ENCODE peak calls at places on chromosomes 13 and 19, in five cellular contexts. One of them, this sample, is unnamed.
A peak's percentile ranks its signal among the peaks of the same experiment; 100 is the strongest.

GRCh38 chr13:31638577-31638976 is 100.7 kb upstream of the RXFP2 start:
- DNase-seq in stimulated activated effector memory CD8-positive, alpha-beta T cell treated with anti-CD3 and anti-CD28 coated beads, Interleukin-12 subunit alpha, Interleukin-12 subunit beta, amount 100 ng/mL, for 72 hours: no peak
- DNase-seq in myocyte: peak; percentile 22
- DNase-seq in LHCN-M2: peak; percentile 79
- DNase-seq in stimulated activated CD8-positive, alpha-beta memory T cell treated with anti-CD3 and anti-CD28 coated beads, Interleukin-4, amount 100 ng/mL, for 24 hours: no peak
- DNase-seq in this sample: no peak

GRCh38 chr19:54248016-54248601 is 5.5 kb upstream of the LILRA6 start:
- DNase-seq in myocyte: no peak
- DNase-seq in LHCN-M2: peak; percentile 7
- DNase-seq in stimulated activated CD8-positive, alpha-beta memory T cell treated with anti-CD3 and anti-CD28 coated beads, Interleukin-4, amount 100 ng/mL, for 24 hours: peak; percentile 9
- DNase-seq in stimulated activated effector memory CD8-positive, alpha-beta T cell treated with anti-CD3 and anti-CD28 coated beads, Interleukin-12 subunit alpha, Interleukin-12 subunit beta, amount 100 ng/mL, for 72 hours: peak; percentile 62
- DNase-seq in this sample: no peak

GRCh38 chr13:31697290-31697689 is 42.0 kb upstream of the RXFP2 start:
- DNase-seq in stimulated activated effector memory CD8-positive, alpha-beta T cell treated with anti-CD3 and anti-CD28 coated beads, Interleukin-12 subunit alpha, Interleukin-12 subunit beta, amount 100 ng/mL, for 72 hours: no peak
- DNase-seq in LHCN-M2: peak; percentile 35
- DNase-seq in myocyte: no peak
- DNase-seq in stimulated activated CD8-positive, alpha-beta memory T cell treated with anti-CD3 and anti-CD28 coated beads, Interleukin-4, amount 100 ng/mL, for 24 hours: no peak
- DNase-seq in this sample: no peak

GRCh38 chr19:281992-282391 is 9.2 kb downstream of the PLPP2 start:
- DNase-seq in LHCN-M2: no peak
- DNase-seq in myocyte: no peak
- DNase-seq in stimulated activated CD8-positive, alpha-beta memory T cell treated with anti-CD3 and anti-CD28 coated beads, Interleukin-4, amount 100 ng/mL, for 24 hours: no peak
- DNase-seq in stimulated activated effector memory CD8-positive, alpha-beta T cell treated with anti-CD3 and anti-CD28 coated beads, Interleukin-12 subunit alpha, Interleukin-12 subunit beta, amount 100 ng/mL, for 72 hours: no peak
- DNase-seq in this sample: no peak

GRCh38 chr19:56476671-56477428 is at the start of gene ZNF667:
- DNase-seq in stimulated activated CD8-positive, alpha-beta memory T cell treated with anti-CD3 and anti-CD28 coated beads, Interleukin-4, amount 100 ng/mL, for 24 hours: peak; percentile 11
- DNase-seq in stimulated activated effector memory CD8-positive, alpha-beta T cell treated with anti-CD3 and anti-CD28 coated beads, Interleukin-12 subunit alpha, Interleukin-12 subunit beta, amount 100 ng/mL, for 72 hours: no peak
- DNase-seq in myocyte: peak; percentile 45
- DNase-seq in LHCN-M2: peak; percentile 48
- DNase-seq in this sample: peak; percentile 8

GRCh38 chr19:15198006-15198356 is 2.8 kb downstream of the NOTCH3 start:
- DNase-seq in stimulated activated CD8-positive, alpha-beta memory T cell treated with anti-CD3 and anti-CD28 coated beads, Interleukin-4, amount 100 ng/mL, for 24 hours: no peak
- DNase-seq in LHCN-M2: no peak
- DNase-seq in myocyte: peak; percentile 70
- DNase-seq in stimulated activated effector memory CD8-positive, alpha-beta T cell treated with anti-CD3 and anti-CD28 coated beads, Interleukin-12 subunit alpha, Interleukin-12 subunit beta, amount 100 ng/mL, for 72 hours: no peak
- DNase-seq in this sample: no peak

GRCh38 chr13:47188802-47189201 is 291.9 kb upstream of the HTR2A start:
- DNase-seq in stimulated activated CD8-positive, alpha-beta memory T cell treated with anti-CD3 and anti-CD28 coated beads, Interleukin-4, amount 100 ng/mL, for 24 hours: no peak
- DNase-seq in LHCN-M2: peak; percentile 55
- DNase-seq in myocyte: no peak
- DNase-seq in stimulated activated effector memory CD8-positive, alpha-beta T cell treated with anti-CD3 and anti-CD28 coated beads, Interleukin-12 subunit alpha, Interleukin-12 subunit beta, amount 100 ng/mL, for 72 hours: no peak
- DNase-seq in this sample: no peak

GRCh38 chr19:50878851-50879250 is 5.6 kb downstream of the KLK2 start:
- DNase-seq in stimulated activated effector memory CD8-positive, alpha-beta T cell treated with anti-CD3 and anti-CD28 coated beads, Interleukin-12 subunit alpha, Interleukin-12 subunit beta, amount 100 ng/mL, for 72 hours: no peak
- DNase-seq in myocyte: no peak
- DNase-seq in stimulated activated CD8-positive, alpha-beta memory T cell treated with anti-CD3 and anti-CD28 coated beads, Interleukin-4, amount 100 ng/mL, for 24 hours: no peak
- DNase-seq in LHCN-M2: no peak
- DNase-seq in this sample: no peak

GRCh38 chr19:7342143-7342542 is 6.6 kb upstream of the ARHGEF18 start:
- DNase-seq in stimulated activated CD8-positive, alpha-beta memory T cell treated with anti-CD3 and anti-CD28 coated beads, Interleukin-4, amount 100 ng/mL, for 24 hours: no peak
- DNase-seq in LHCN-M2: no peak
- DNase-seq in myocyte: no peak
- DNase-seq in stimulated activated effector memory CD8-positive, alpha-beta T cell treated with anti-CD3 and anti-CD28 coated beads, Interleukin-12 subunit alpha, Interleukin-12 subunit beta, amount 100 ng/mL, for 72 hours: no peak
- DNase-seq in this sample: no peak

GRCh38 chr13:76048675-76049396 is 412.7 kb downstream of the LMO7 start:
- DNase-seq in stimulated activated effector memory CD8-positive, alpha-beta T cell treated with anti-CD3 and anti-CD28 coated beads, Interleukin-12 subunit alpha, Interleukin-12 subunit beta, amount 100 ng/mL, for 72 hours: no peak
- DNase-seq in stimulated activated CD8-positive, alpha-beta memory T cell treated with anti-CD3 and anti-CD28 coated beads, Interleukin-4, amount 100 ng/mL, for 24 hours: no peak
- DNase-seq in LHCN-M2: peak; percentile 66
- DNase-seq in myocyte: peak; percentile 29
- DNase-seq in this sample: no peak

GRCh38 chr13:97367427-97367826 is 66.5 kb upstream of the RAP2A start:
- DNase-seq in myocyte: peak; percentile 96
- DNase-seq in stimulated activated CD8-positive, alpha-beta memory T cell treated with anti-CD3 and anti-CD28 coated beads, Interleukin-4, amount 100 ng/mL, for 24 hours: no peak
- DNase-seq in LHCN-M2: peak; percentile 93
- DNase-seq in stimulated activated effector memory CD8-positive, alpha-beta T cell treated with anti-CD3 and anti-CD28 coated beads, Interleukin-12 subunit alpha, Interleukin-12 subunit beta, amount 100 ng/mL, for 72 hours: no peak
- DNase-seq in this sample: no peak

GRCh38 chr19:33904681-33905080 is 108.0 kb downstream of the KCTD15 start:
- DNase-seq in stimulated activated CD8-positive, alpha-beta memory T cell treated with anti-CD3 and anti-CD28 coated beads, Interleukin-4, amount 100 ng/mL, for 24 hours: no peak
- DNase-seq in stimulated activated effector memory CD8-positive, alpha-beta T cell treated with anti-CD3 and anti-CD28 coated beads, Interleukin-12 subunit alpha, Interleukin-12 subunit beta, amount 100 ng/mL, for 72 hours: no peak
- DNase-seq in LHCN-M2: peak; percentile 36
- DNase-seq in myocyte: peak; percentile 33
- DNase-seq in this sample: no peak

GRCh38 chr13:49112782-49113525 is 107.2 kb upstream of the MLNR start:
- DNase-seq in LHCN-M2: peak; percentile 24
- DNase-seq in stimulated activated CD8-positive, alpha-beta memory T cell treated with anti-CD3 and anti-CD28 coated beads, Interleukin-4, amount 100 ng/mL, for 24 hours: no peak
- DNase-seq in stimulated activated effector memory CD8-positive, alpha-beta T cell treated with anti-CD3 and anti-CD28 coated beads, Interleukin-12 subunit alpha, Interleukin-12 subunit beta, amount 100 ng/mL, for 72 hours: no peak
- DNase-seq in myocyte: no peak
- DNase-seq in this sample: no peak

GRCh38 chr19:36837525-36837901 is 674 bp downstream of the ZNF790 start:
- DNase-seq in stimulated activated effector memory CD8-positive, alpha-beta T cell treated with anti-CD3 and anti-CD28 coated beads, Interleukin-12 subunit alpha, Interleukin-12 subunit beta, amount 100 ng/mL, for 72 hours: no peak
- DNase-seq in LHCN-M2: no peak
- DNase-seq in stimulated activated CD8-positive, alpha-beta memory T cell treated with anti-CD3 and anti-CD28 coated beads, Interleukin-4, amount 100 ng/mL, for 24 hours: no peak
- DNase-seq in myocyte: no peak
- DNase-seq in this sample: no peak

GRCh38 chr13:98707309-98707999 is 45.0 kb downstream of the SLC15A1 start:
- DNase-seq in myocyte: no peak
- DNase-seq in stimulated activated CD8-positive, alpha-beta memory T cell treated with anti-CD3 and anti-CD28 coated beads, Interleukin-4, amount 100 ng/mL, for 24 hours: no peak
- DNase-seq in LHCN-M2: no peak
- DNase-seq in stimulated activated effector memory CD8-positive, alpha-beta T cell treated with anti-CD3 and anti-CD28 coated beads, Interleukin-12 subunit alpha, Interleukin-12 subunit beta, amount 100 ng/mL, for 72 hours: no peak
- DNase-seq in this sample: no peak

GRCh38 chr13:98253526-98253925 is 76.5 kb upstream of the RNF113B start:
- DNase-seq in LHCN-M2: no peak
- DNase-seq in stimulated activated CD8-positive, alpha-beta memory T cell treated with anti-CD3 and anti-CD28 coated beads, Interleukin-4, amount 100 ng/mL, for 24 hours: no peak
- DNase-seq in stimulated activated effector memory CD8-positive, alpha-beta T cell treated with anti-CD3 and anti-CD28 coated beads, Interleukin-12 subunit alpha, Interleukin-12 subunit beta, amount 100 ng/mL, for 72 hours: no peak
- DNase-seq in myocyte: no peak
- DNase-seq in this sample: no peak

GRCh38 chr13:39526499-39526898 is 76.5 kb downstream of the LHFPL6 start:
- DNase-seq in LHCN-M2: no peak
- DNase-seq in stimulated activated CD8-positive, alpha-beta memory T cell treated with anti-CD3 and anti-CD28 coated beads, Interleukin-4, amount 100 ng/mL, for 24 hours: no peak
- DNase-seq in stimulated activated effector memory CD8-positive, alpha-beta T cell treated with anti-CD3 and anti-CD28 coated beads, Interleukin-12 subunit alpha, Interleukin-12 subunit beta, amount 100 ng/mL, for 72 hours: no peak
- DNase-seq in myocyte: no peak
- DNase-seq in this sample: no peak

GRCh38 chr13:39776439-39776838 is 121.0 kb downstream of the COG6 start:
- DNase-seq in LHCN-M2: peak; percentile 94
- DNase-seq in stimulated activated CD8-positive, alpha-beta memory T cell treated with anti-CD3 and anti-CD28 coated beads, Interleukin-4, amount 100 ng/mL, for 24 hours: no peak
- DNase-seq in stimulated activated effector memory CD8-positive, alpha-beta T cell treated with anti-CD3 and anti-CD28 coated beads, Interleukin-12 subunit alpha, Interleukin-12 subunit beta, amount 100 ng/mL, for 72 hours: no peak
- DNase-seq in myocyte: peak; percentile 83
- DNase-seq in this sample: no peak

GRCh38 chr13:99031725-99032298 is 53.9 kb upstream of the DOCK9 start:
- DNase-seq in LHCN-M2: no peak
- DNase-seq in stimulated activated CD8-positive, alpha-beta memory T cell treated with anti-CD3 and anti-CD28 coated beads, Interleukin-4, amount 100 ng/mL, for 24 hours: no peak
- DNase-seq in myocyte: no peak
- DNase-seq in stimulated activated effector memory CD8-positive, alpha-beta T cell treated with anti-CD3 and anti-CD28 coated beads, Interleukin-12 subunit alpha, Interleukin-12 subunit beta, amount 100 ng/mL, for 72 hours: no peak
- DNase-seq in this sample: no peak

GRCh38 chr19:5292843-5293606 is 47.6 kb downstream of the PTPRS start:
- DNase-seq in myocyte: peak; percentile 73
- DNase-seq in stimulated activated effector memory CD8-positive, alpha-beta T cell treated with anti-CD3 and anti-CD28 coated beads, Interleukin-12 subunit alpha, Interleukin-12 subunit beta, amount 100 ng/mL, for 72 hours: no peak
- DNase-seq in LHCN-M2: peak; percentile 55
- DNase-seq in stimulated activated CD8-positive, alpha-beta memory T cell treated with anti-CD3 and anti-CD28 coated beads, Interleukin-4, amount 100 ng/mL, for 24 hours: peak; percentile 17
- DNase-seq in this sample: peak; percentile 58

GRCh38 chr19:6063576-6063961 is 46.7 kb downstream of the RFX2 start:
- DNase-seq in stimulated activated CD8-positive, alpha-beta memory T cell treated with anti-CD3 and anti-CD28 coated beads, Interleukin-4, amount 100 ng/mL, for 24 hours: no peak
- DNase-seq in myocyte: no peak
- DNase-seq in stimulated activated effector memory CD8-positive, alpha-beta T cell treated with anti-CD3 and anti-CD28 coated beads, Interleukin-12 subunit alpha, Interleukin-12 subunit beta, amount 100 ng/mL, for 72 hours: no peak
- DNase-seq in LHCN-M2: no peak
- DNase-seq in this sample: no peak

GRCh38 chr13:23175920-23176319 is 4.9 kb upstream of the SGCG start:
- DNase-seq in LHCN-M2: peak; percentile 10
- DNase-seq in stimulated activated effector memory CD8-positive, alpha-beta T cell treated with anti-CD3 and anti-CD28 coated beads, Interleukin-12 subunit alpha, Interleukin-12 subunit beta, amount 100 ng/mL, for 72 hours: no peak
- DNase-seq in myocyte: no peak
- DNase-seq in stimulated activated CD8-positive, alpha-beta memory T cell treated with anti-CD3 and anti-CD28 coated beads, Interleukin-4, amount 100 ng/mL, for 24 hours: no peak
- DNase-seq in this sample: no peak

GRCh38 chr13:96925466-96925865 is 68.8 kb downstream of the OXGR1 start:
- DNase-seq in LHCN-M2: no peak
- DNase-seq in stimulated activated CD8-positive, alpha-beta memory T cell treated with anti-CD3 and anti-CD28 coated beads, Interleukin-4, amount 100 ng/mL, for 24 hours: no peak
- DNase-seq in stimulated activated effector memory CD8-positive, alpha-beta T cell treated with anti-CD3 and anti-CD28 coated beads, Interleukin-12 subunit alpha, Interleukin-12 subunit beta, amount 100 ng/mL, for 72 hours: no peak
- DNase-seq in myocyte: no peak
- DNase-seq in this sample: no peak

GRCh38 chr19:1451916-1452801 is 2.2 kb downstream of the APC2 start:
- DNase-seq in LHCN-M2: no peak
- DNase-seq in stimulated activated CD8-positive, alpha-beta memory T cell treated with anti-CD3 and anti-CD28 coated beads, Interleukin-4, amount 100 ng/mL, for 24 hours: no peak
- DNase-seq in stimulated activated effector memory CD8-positive, alpha-beta T cell treated with anti-CD3 and anti-CD28 coated beads, Interleukin-12 subunit alpha, Interleukin-12 subunit beta, amount 100 ng/mL, for 72 hours: no peak
- DNase-seq in myocyte: peak; percentile 60
- DNase-seq in this sample: no peak

This sample was measured in memory B cell.